ENCODE peak calls at places on chromosomes 13 and 19, in four cellular contexts. W is psoas muscle, H is IMR-90, Z is stomach. Y is an unnamed sample. For H3K4me1, the result is how much of the 10 kb centered on the place peaks cover.

GRCh38 chr13:28532226-28533048 is 37.5 kb upstream of the FLT1 start:
- DNase-seq in W (peak), Z (no peak), H (no peak), Y (no peak)

GRCh38 chr19:33905937-33906577 is 109.4 kb downstream of the KCTD15 start:
- DNase-seq in Z (peak), W (peak), H (no peak), Y (peak)

GRCh38 chr13:40664100-40665060 is 2.1 kb downstream of the FOXO1 start:
- DNase-seq in W (peak), H (no peak), Z (peak), Y (peak)

GRCh38 chr19:5624154-5624663 is 1.3 kb downstream of the SAFB start:
- DNase-seq in Z (peak), H (peak), W (no peak), Y (peak)

GRCh38 chr13:30165791-30166190 is 141.6 kb downstream of the KATNAL1 start:
- DNase-seq in W (peak), H (no peak), Z (no peak), Y (no peak)

GRCh38 chr19:48964205-48965032 is 690 bp upstream of the FTL start:
- DNase-seq in W (no peak), Z (peak), H (peak), Y (no peak)

GRCh38 chr19:46392252-46392801 is 21.0 kb downstream of the CCDC8 start:
- DNase-seq in H (peak), Z (no peak), W (no peak), Y (peak)

GRCh38 chr19:6728346-6728745 is 7.9 kb upstream of the C3 start:
- DNase-seq in W (no peak), H (no peak), Z (no peak), Y (peak)

GRCh38 chr19:28019371-28019770 is 1193.6 kb downstream of the UQCRFS1 start:
- DNase-seq in W (no peak), Z (no peak), H (no peak), Y (no peak)

GRCh38 chr19:13835791-13836723 is 40.8 kb downstream of the ZSWIM4 start:
- DNase-seq in H (no peak), W (peak), Z (no peak), Y (peak)

GRCh38 chr13:75226755-75227435 is 255.1 kb downstream of the TBC1D4 start:
- DNase-seq in W (no peak), H (peak), Z (no peak), Y (no peak)

GRCh38 chr19:42048992-42049391 is 21.0 kb downstream of the GRIK5 start:
- DNase-seq in H (no peak), Z (no peak), W (no peak), Y (no peak)

GRCh38 chr19:16041571-16042386 is 34.5 kb upstream of the TPM4 start:
- DNase-seq in H (peak), Z (peak), W (peak), Y (peak)

GRCh38 chr13:59203855-59204254 is 959.9 kb downstream of the DIAPH3 start:
- DNase-seq in H (no peak), Z (no peak), W (no peak), Y (no peak)

GRCh38 chr13:31747966-31748365 is 8.6 kb downstream of the RXFP2 start:
- DNase-seq in Z (no peak), W (no peak), H (no peak), Y (no peak)

GRCh38 chr13:36414461-36414860 is 17.8 kb upstream of the CCNA1 start:
- DNase-seq in Z (no peak), H (no peak), W (no peak), Y (no peak)

GRCh38 chr13:97982286-97982685 is 28.8 kb downstream of the IPO5 start:
- DNase-seq in W (no peak), Z (no peak), H (peak), Y (no peak)

GRCh38 chr13:108220042-108220441 is 1.9 kb downstream of the ABHD13 start:
- DNase-seq in Z (peak), W (no peak), H (no peak), Y (no peak)

GRCh38 chr13:25977216-25977615 is 74.6 kb downstream of the SHISA2 start:
- DNase-seq in Z (no peak), W (no peak), H (no peak), Y (no peak)

GRCh38 chr13:74778946-74779345 is 644.7 kb upstream of the KLF12 start:
- DNase-seq in H (peak), Z (no peak), W (no peak), Y (no peak)

GRCh38 chr13:91296011-91296410 is 51.5 kb upstream of the MIR17HG start:
- DNase-seq in Z (no peak), W (no peak), H (no peak), Y (no peak)

GRCh38 chr19:42248270-42249148 is 6.1 kb upstream of the GSK3A start:
- DNase-seq in H (no peak), W (no peak), Z (no peak), Y (no peak)

GRCh38 chr13:67803118-67803517 is 573.0 kb upstream of the PCDH9 start:
- DNase-seq in H (no peak), W (no peak), Z (no peak), Y (no peak)

GRCh38 chr19:43774103-43774939 is 6.5 kb downstream of the KCNN4 start:
- DNase-seq in W (peak), H (peak), Z (peak), Y (no peak)

GRCh38 chr13:36362251-36362650 is 16.1 kb upstream of the SPART start:
- DNase-seq in H (peak), Z (no peak), W (no peak), Y (no peak)

GRCh38 chr13:112720814-112721197 is 31.0 kb downstream of the ATP11A start:
- DNase-seq in H (no peak), Z (no peak), W (no peak), Y (no peak)

GRCh38 chr19:2540646-2541454 is 64.9 kb downstream of the GADD45B start:
- DNase-seq in Z (peak), W (peak), H (peak), Y (peak)

GRCh38 chr19:2546128-2547032 is 70.5 kb downstream of the GADD45B start:
- DNase-seq in H (no peak), Z (peak), W (peak), Y (peak)

GRCh38 chr19:2542341-2543069 is 66.6 kb downstream of the GADD45B start:
- DNase-seq in H (peak), W (no peak), Z (no peak), Y (peak)

GRCh38 chr19:2544576-2545415 is 68.9 kb downstream of the GADD45B start:
- DNase-seq in W (no peak), H (no peak), Z (no peak), Y (peak)

GRCh38 chr19:2543463-2544442 is 67.8 kb downstream of the GADD45B start:
- DNase-seq in W (peak), H (peak), Z (peak), Y (peak)
- H3K4me1 ChIP-seq in W (half or more), H (under half), Z (half or more), Y (under half)

DNA sequence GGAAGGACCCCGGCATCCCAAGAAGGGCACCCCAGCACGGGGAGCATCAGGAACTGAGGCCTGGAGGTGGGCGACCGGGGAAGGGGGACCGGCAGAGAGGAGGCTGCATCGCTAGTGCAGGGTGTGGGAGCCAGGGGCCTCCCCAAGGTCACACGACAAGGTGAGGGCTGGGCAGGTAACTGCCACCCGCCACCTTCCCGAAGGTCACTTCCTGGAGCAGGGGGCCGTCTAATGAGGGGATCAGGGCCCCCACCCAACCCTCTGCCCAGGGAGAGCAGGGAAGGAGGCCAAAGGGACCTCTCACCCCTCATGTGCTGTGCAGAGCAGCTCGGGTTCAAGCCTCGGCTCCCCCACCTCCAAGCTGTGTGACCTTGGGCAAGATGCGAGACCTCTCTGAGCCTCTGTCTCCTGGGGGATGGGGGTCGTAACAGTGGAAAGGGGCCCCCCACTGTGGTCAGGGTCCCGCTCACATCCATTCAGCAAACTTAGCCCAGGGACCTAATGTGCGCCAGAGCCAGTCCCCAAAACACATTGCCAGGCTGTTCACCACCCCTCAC is 6.0 kb downstream of the ZBTB7A start:
- DNase-seq in W (no peak), H (no peak), Z (no peak), Y (no peak)
- H3K27ac ChIP-seq in W (peak), H (peak), Z (peak), Y (peak)

GRCh38 chr19:10471909-10472308 is 31.2 kb downstream of the KEAP1 start:
- DNase-seq in W (no peak), H (peak), Z (no peak), Y (no peak)
- TF ChIP-seq CTCF in W (peak), H (peak), Z (no peak), Y (peak)

GRCh38 chr13:33262554-33262953 is 23.0 kb downstream of the STARD13 start:
- DNase-seq in W (no peak), Z (no peak), H (no peak), Y (no peak)

GRCh38 chr13:33262997-33263396 is 22.6 kb downstream of the STARD13 start:
- DNase-seq in H (no peak), W (no peak), Z (no peak), Y (no peak)

GRCh38 chr13:33262069-33262487 is 23.5 kb downstream of the STARD13 start:
- DNase-seq in Z (no peak), W (peak), H (peak), Y (no peak)

GRCh38 chr13:33260168-33261098 is 25.1 kb downstream of the STARD13 start:
- DNase-seq in Z (no peak), W (no peak), H (peak), Y (no peak)

GRCh38 chr13:33261426-33262068 is 24.0 kb downstream of the STARD13 start:
- DNase-seq in H (peak), W (no peak), Z (no peak), Y (no peak)
- H3K4me1 ChIP-seq in H (under half), W (half or more), Z (under half), Y (half or more)

GRCh38 chr13:66313408-66313807 is 916.7 kb downstream of the PCDH9 start:
- DNase-seq in Z (no peak), W (no peak), H (no peak), Y (no peak)
- H3K27ac ChIP-seq in Z (no peak), W (no peak), H (no peak), Y (no peak)

DNA sequence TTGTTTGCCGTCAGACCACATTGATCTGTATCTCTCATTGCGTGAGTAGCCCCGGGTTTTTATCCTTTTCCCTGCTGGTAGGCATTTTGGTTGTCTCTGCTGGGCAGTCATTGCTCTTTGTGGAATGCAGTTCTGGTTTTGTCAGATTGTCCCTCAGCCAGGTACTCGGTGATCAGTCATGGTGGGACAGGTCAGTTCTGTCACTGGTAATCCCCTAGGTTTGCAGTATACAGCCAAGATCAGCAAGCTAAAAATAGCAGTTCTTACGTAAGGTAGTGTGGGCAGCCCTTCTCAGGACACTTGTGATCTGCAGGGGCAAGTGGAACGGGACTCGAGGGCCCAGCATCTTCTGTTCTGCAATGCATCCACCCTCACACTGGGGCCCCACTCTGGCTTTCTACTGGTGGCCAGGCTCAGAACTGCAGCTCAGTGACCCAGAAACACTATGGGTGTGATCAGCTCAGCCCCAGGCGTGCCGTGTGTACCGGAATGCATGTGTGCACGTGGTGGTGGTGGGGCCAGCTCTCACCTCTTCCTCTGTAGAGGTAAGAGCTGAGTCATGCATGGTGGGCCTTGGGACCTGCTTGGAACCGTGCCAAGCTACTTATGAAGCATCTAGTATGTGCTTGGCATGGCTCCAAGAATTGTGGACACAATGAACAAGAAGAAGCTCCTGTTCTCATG is 6.3 kb downstream of the PLEKHF1 start:
- DNase-seq in H (no peak), W (peak), Z (peak), Y (peak)
- TF ChIP-seq CTCF in H (no peak), W (peak), Z (no peak), Y (no peak)

DNA sequence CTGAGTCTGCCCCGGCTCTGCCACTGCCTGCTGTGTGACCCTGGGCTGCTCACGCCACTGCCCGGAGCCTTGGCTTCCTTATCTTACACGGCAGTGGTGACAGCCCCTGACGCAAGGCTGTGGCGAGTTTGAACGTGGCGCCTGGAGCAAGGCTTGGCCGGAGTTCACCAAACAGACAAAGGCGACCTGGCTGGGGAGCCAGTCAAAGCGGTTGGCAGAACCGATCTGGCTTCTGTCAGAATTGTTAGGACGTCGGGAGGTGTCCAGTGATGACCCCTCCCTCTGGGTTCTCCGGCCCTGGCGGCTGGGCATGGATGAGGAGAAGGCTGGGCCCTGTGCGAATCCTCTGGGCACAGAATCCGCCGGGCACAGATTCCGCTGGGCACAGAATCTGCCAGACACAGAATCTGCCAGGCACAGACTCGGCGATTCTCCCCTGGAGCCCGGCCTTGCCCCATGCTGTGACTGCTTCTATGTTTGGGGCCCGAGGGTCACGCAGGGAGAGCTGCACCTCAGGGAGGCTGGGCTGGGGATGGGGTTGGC is 11.7 kb upstream of the TMEM255B start:
- DNase-seq in Z (no peak), H (no peak), W (no peak), Y (peak)
- H3K4me1 ChIP-seq in Z (under half), H (under half), W (under half), Y (under half)

GRCh38 chr19:29293736-29294342 is 80.9 kb upstream of the UQCRFS1 start:
- DNase-seq in H (no peak), Z (no peak), W (no peak), Y (no peak)
- H3K27ac ChIP-seq in H (no peak), Z (no peak), W (no peak), Y (no peak)

GRCh38 chr13:99843872-99844271 is 127.7 kb downstream of the ZIC5 start:
- DNase-seq in W (no peak), Z (no peak), H (no peak), Y (no peak)
- TF ChIP-seq CTCF in W (no peak), Z (no peak), H (no peak), Y (no peak)